ENCODE peak calls at places on chromosomes 2 and 18, in seven cellular contexts. E, N, K, H, T, F and Q are unnamed samples.

GRCh38 chr2:187138240-187138639 is 289.3 kb upstream of the ZSWIM2 start:
- DNase-seq in F (no peak), H (no peak), T (no peak), K (no peak), E (peak; percentile 33), N (no peak), Q (no peak)

GRCh38 chr2:240922982-240923537 is 16.9 kb downstream of the CROCC2 start:
- DNase-seq in F (peak; percentile 39), E (peak; percentile 9), K (peak; percentile 12), N (no peak), H (peak; percentile 17), T (no peak), Q (no peak)

GRCh38 chr18:73007935-73008308 is 140.1 kb upstream of the NETO1 start:
- DNase-seq in T (no peak), F (no peak), K (no peak), H (no peak), N (no peak), E (no peak), Q (no peak)

GRCh38 chr2:18987592-18988073 is 370.8 kb downstream of the OSR1 start:
- DNase-seq in H (peak; percentile 88), K (peak; percentile 86), T (no peak), E (peak; percentile 29), F (no peak), N (peak; percentile 29), Q (no peak)

GRCh38 chr18:23995180-23995579 is 19.4 kb upstream of the TTC39C start:
- DNase-seq in F (no peak), N (no peak), K (no peak), H (no peak), E (no peak), T (no peak), Q (no peak)

GRCh38 chr2:50514881-50515280 is 517.1 kb downstream of the NRXN1 start:
- DNase-seq in K (no peak), E (no peak), T (peak; percentile 19), N (no peak), F (no peak), H (no peak), Q (no peak)

GRCh38 chr2:73890301-73891092 is 2.3 kb upstream of the ACTG2 start:
- DNase-seq in E (no peak), T (no peak), K (no peak), H (no peak), F (no peak), N (no peak), Q (no peak)

GRCh38 chr18:59960272-59960671 is 60.5 kb downstream of the PMAIP1 start:
- DNase-seq in E (no peak), T (no peak), N (no peak), H (no peak), K (no peak), F (no peak), Q (no peak)

GRCh38 chr2:150327546-150328495 is 159.6 kb downstream of the RND3 start:
- DNase-seq in E (no peak), N (no peak), H (no peak), F (no peak), T (no peak), K (no peak), Q (no peak)

GRCh38 chr18:32093106-32093511 is 1.4 kb downstream of the RNF138 start:
- DNase-seq in N (peak; percentile 50), T (no peak), F (peak; percentile 61), H (peak; percentile 59), K (peak; percentile 36), E (peak; percentile 46), Q (peak; percentile 58)

GRCh38 chr18:63161728-63162195 is 157.8 kb downstream of the BCL2 start:
- DNase-seq in E (no peak), T (no peak), F (peak; percentile 81), K (peak; percentile 92), H (peak; percentile 90), N (no peak), Q (peak; percentile 97)

GRCh38 chr2:187150667-187151066 is 297.4 kb downstream of the CALCRL start:
- DNase-seq in K (no peak), N (no peak), E (no peak), F (no peak), H (no peak), T (no peak), Q (no peak)

GRCh38 chr2:207054521-207054920 is 111.2 kb downstream of the KLF7 start:
- DNase-seq in E (no peak), K (no peak), H (no peak), N (no peak), T (no peak), F (no peak), Q (no peak)

GRCh38 chr2:134799936-134800335 is 38.5 kb upstream of the ACMSD start:
- DNase-seq in K (no peak), E (no peak), F (no peak), N (no peak), H (no peak), T (no peak), Q (no peak)

GRCh38 chr18:34510926-34511325 is 199.2 kb upstream of the DTNA start:
- DNase-seq in H (no peak), F (no peak), E (no peak), T (no peak), K (no peak), N (no peak), Q (no peak)

GRCh38 chr2:186129767-186130581 is 356.1 kb upstream of the ZC3H15 start:
- DNase-seq in N (no peak), T (no peak), F (no peak), K (no peak), H (no peak), E (no peak), Q (no peak)

GRCh38 chr2:180196419-180196977 is 189.4 kb upstream of the CWC22 start:
- DNase-seq in K (no peak), E (no peak), H (no peak), N (no peak), T (no peak), F (no peak), Q (no peak)

GRCh38 chr2:86697539-86697938 is 22.6 kb upstream of the RMND5A start:
- DNase-seq in K (no peak), E (no peak), H (no peak), F (no peak), T (no peak), N (no peak), Q (no peak)

GRCh38 chr2:120442923-120443571 is 97.1 kb downstream of the INHBB start:
- DNase-seq in H (no peak), N (peak; percentile 87), T (peak; percentile 70), F (no peak), E (no peak), K (no peak), Q (no peak)

GRCh38 chr2:104502904-104503303 is 351.0 kb upstream of the POU3F3 start:
- DNase-seq in F (no peak), H (no peak), K (no peak), E (no peak), N (no peak), T (no peak), Q (no peak)

GRCh38 chr2:232681527-232681926 is 15.6 kb upstream of the GIGYF2 start:
- DNase-seq in H (no peak), F (no peak), N (no peak), T (no peak), K (no peak), E (no peak), Q (no peak)

GRCh38 chr2:57443985-57444501 is 602.6 kb upstream of the VRK2 start:
- DNase-seq in N (no peak), K (no peak), T (no peak), F (no peak), H (no peak), E (no peak), Q (no peak)

GRCh38 chr2:152826880-152827279 is 108.5 kb downstream of the ARL6IP6 start:
- DNase-seq in K (no peak), N (peak; percentile 13), T (peak; percentile 7), E (no peak), H (no peak), F (no peak), Q (no peak)

GRCh38 chr18:76529433-76529811 is 34.4 kb upstream of the ZNF516 start:
- DNase-seq in N (no peak), H (no peak), K (no peak), T (no peak), F (no peak), E (no peak), Q (no peak)

GRCh38 chr18:76528477-76529432 is 33.7 kb upstream of the ZNF516 start:
- DNase-seq in H (peak; percentile 51), N (peak; percentile 21), T (no peak), K (peak; percentile 75), F (no peak), E (no peak), Q (no peak)

GRCh38 chr18:76530846-76531245 is 35.8 kb upstream of the ZNF516 start:
- DNase-seq in T (no peak), K (no peak), E (no peak), F (no peak), N (no peak), H (no peak), Q (no peak)

GRCh38 chr18:76530391-76530790 is 35.3 kb upstream of the ZNF516 start:
- DNase-seq in N (no peak), T (no peak), F (no peak), E (no peak), K (no peak), H (no peak), Q (no peak)

DNA sequence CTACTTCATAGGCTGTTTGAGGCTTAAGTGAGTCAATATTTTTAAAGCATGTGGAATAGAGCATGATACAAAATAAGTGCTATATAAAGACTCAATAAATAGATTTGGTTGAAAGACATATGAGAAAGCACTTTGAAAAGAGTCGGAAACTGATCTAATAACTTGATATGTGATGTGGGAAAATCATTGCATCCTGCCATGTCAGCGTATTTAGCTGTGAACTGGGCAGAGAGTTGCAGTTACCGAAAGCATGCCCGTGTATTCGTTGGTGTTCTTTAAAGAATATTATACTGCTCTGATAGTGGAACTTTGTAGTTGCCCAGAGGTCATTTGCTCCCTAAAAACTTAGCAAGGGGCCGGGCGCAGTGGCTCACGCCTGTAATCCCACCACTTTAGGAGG is 37.8 kb upstream of the ZNF516 start:
- DNase-seq in H (no peak), F (no peak), K (no peak), N (no peak), T (no peak), E (no peak), Q (no peak)
- H3K9me3 ChIP-seq in H (no peaks in the 10 kb centered on the region), F (no peaks in the 10 kb centered on the region), K (no peaks in the 10 kb centered on the region), N (no peaks in the 10 kb centered on the region), T (no peaks in the 10 kb centered on the region), E (no peaks in the 10 kb centered on the region), Q (no peaks in the 10 kb centered on the region)

GRCh38 chr2:9618410-9618809 is 12.4 kb downstream of the YWHAQ start:
- DNase-seq in K (no peak), E (no peak), F (no peak), H (no peak), T (no peak), N (no peak), Q (peak; percentile 46)
- H3K4me1 ChIP-seq in K (peaks cover 3% of the 10 kb centered on the region), E (peaks cover 73% of the 10 kb centered on the region), F (peaks cover 50% of the 10 kb centered on the region), H (peaks cover 78% of the 10 kb centered on the region), T (peaks cover 5% of the 10 kb centered on the region), N (peaks cover 30% of the 10 kb centered on the region), Q (peaks cover 82% of the 10 kb centered on the region)

DNA sequence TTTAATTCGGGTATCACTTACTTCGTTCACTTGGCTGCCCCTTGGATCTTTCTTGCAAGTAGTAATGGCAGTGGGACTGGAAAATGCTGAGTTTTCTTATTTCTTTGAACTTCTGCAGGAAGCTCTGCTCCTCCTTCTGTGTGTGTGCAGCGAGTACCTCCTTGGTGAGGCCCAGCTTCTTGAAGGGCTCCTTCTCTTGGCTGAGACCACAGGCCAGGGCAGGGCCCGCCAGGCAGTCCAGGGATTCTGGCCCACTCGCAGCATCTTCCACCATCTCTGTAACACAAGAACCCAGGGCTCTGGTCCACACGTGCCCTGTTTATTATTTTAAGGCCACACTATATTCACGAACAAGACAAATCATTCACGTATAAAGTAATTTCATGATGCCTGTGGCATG is 15.8 kb upstream of the HES6 start:
- DNase-seq in H (no peak), K (no peak), F (no peak), N (no peak), E (no peak), T (no peak), Q (no peak)
- H3K36me3 ChIP-seq in H (peaks cover 99% of the 10 kb centered on the region), K (no peaks in the 10 kb centered on the region), F (peaks cover 8% of the 10 kb centered on the region), N (peaks cover 35% of the 10 kb centered on the region), E (peaks cover 97% of the 10 kb centered on the region), T (peaks cover 3% of the 10 kb centered on the region), Q (peaks cover 20% of the 10 kb centered on the region)

GRCh38 chr2:31694444-31694843 is 113.7 kb upstream of the SRD5A2 start:
- DNase-seq in H (no peak), T (no peak), K (no peak), F (no peak), E (no peak), N (no peak), Q (no peak)
- H3K9me3 ChIP-seq in H (peaks cover 62% of the 10 kb centered on the region), T (peaks cover 82% of the 10 kb centered on the region), K (no peaks in the 10 kb centered on the region), F (peaks cover 24% of the 10 kb centered on the region), E (peaks cover 78% of the 10 kb centered on the region), N (peaks cover 8% of the 10 kb centered on the region), Q (peaks cover 35% of the 10 kb centered on the region)